ENCODE peak calls at places on chromosome 9, in six cellular contexts. D, K, I, G, S and Z are unnamed samples.

GRCh38 chr9:91555132-91555531 is 131.5 kb upstream of the NFIL3 start:
- DNase-seq in D (no peak), K (no peak), I (no peak), G (no peak), S (no peak), Z (no peak)

GRCh38 chr9:33136721-33137120 is 30.4 kb downstream of the B4GALT1 start:
- DNase-seq in D (no peak), K (no peak), I (no peak), G (no peak), S (no peak), Z (no peak)

GRCh38 chr9:125428060-125428481 is 166.4 kb downstream of the GAPVD1 start:
- DNase-seq in D (peak; percentile 61), K (peak; percentile 85), I (no peak), G (peak; percentile 84), S (no peak), Z (peak; percentile 51)

GRCh38 chr9:129237804-129238203 is 59.7 kb upstream of the IER5L start:
- DNase-seq in D (no peak), K (no peak), I (no peak), G (no peak), S (no peak), Z (no peak)

GRCh38 chr9:124632077-124632621 is 125.0 kb upstream of the NR5A1 start:
- DNase-seq in D (no peak), K (no peak), I (no peak), G (no peak), S (no peak), Z (no peak)

GRCh38 chr9:124296800-124297552 is 39.2 kb downstream of the NEK6 start:
- DNase-seq in D (no peak), K (no peak), I (no peak), G (no peak), S (no peak), Z (no peak)

GRCh38 chr9:33103381-33104110 is 27.1 kb upstream of the SMU1 start:
- DNase-seq in D (no peak), K (no peak), I (no peak), G (no peak), S (no peak), Z (no peak)

GRCh38 chr9:90946981-90947380 is 145.4 kb downstream of the SYK start:
- DNase-seq in D (no peak), K (no peak), I (no peak), G (no peak), S (no peak), Z (no peak)

DNA sequence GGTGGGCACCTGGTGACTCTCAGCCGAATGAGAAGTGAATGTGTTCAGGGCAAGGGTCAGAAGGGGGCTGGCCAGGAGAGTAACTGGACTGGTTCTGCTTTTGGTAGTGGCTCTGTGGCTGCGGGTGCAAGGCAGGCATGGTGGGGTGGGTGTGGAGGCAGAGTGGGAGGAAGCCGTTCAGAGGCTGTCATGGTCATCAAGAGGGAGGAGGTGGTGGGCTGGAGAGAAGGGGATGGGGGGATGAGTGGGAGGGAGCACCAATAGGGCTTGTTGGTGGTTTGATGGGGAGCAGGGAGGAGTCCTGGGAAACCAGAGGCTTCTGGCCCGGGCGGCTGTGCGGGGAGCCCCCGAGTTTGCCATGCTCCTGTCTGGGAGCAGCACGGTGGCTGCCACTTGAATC is 13.3 kb downstream of the FAM163B start:
- DNase-seq in D (no peak), K (no peak), I (no peak), G (no peak), S (no peak), Z (no peak)
- TF ChIP-seq POLR2A in D (no peak), K (no peak), I (no peak), G (no peak), S (no peak), Z (no peak)

GRCh38 chr9:134944916-134945315 is 27.2 kb upstream of the FCN1 start:
- DNase-seq in D (no peak), K (no peak), I (no peak), G (no peak), S (no peak), Z (no peak)
- TF ChIP-seq TAF1 in D (no peak), K (no peak), I (no peak), G (no peak), S (no peak), Z (no peak)

GRCh38 chr9:136667217-136667939 is 4.7 kb downstream of the EGFL7 start:
- DNase-seq in D (no peak), K (peak; percentile 34), I (no peak), G (no peak), S (no peak), Z (no peak)

GRCh38 chr9:136665111-136665703 is 2.5 kb downstream of the EGFL7 start:
- DNase-seq in D (peak; percentile 79), K (peak; percentile 76), I (no peak), G (no peak), S (no peak), Z (peak; percentile 65)

GRCh38 chr9:136666364-136667216 is 3.9 kb downstream of the EGFL7 start:
- DNase-seq in D (no peak), K (peak; percentile 51), I (no peak), G (no peak), S (no peak), Z (no peak)

GRCh38 chr9:136664799-136665082 is 2.0 kb downstream of the EGFL7 start:
- DNase-seq in D (no peak), K (no peak), I (no peak), G (no peak), S (no peak), Z (no peak)

GRCh38 chr9:136665704-136666363 is 3.1 kb downstream of the EGFL7 start:
- DNase-seq in D (no peak), K (peak; percentile 65), I (no peak), G (no peak), S (no peak), Z (no peak)
- TF ChIP-seq POLR2A in D (no peak), K (no peak), I (no peak), G (no peak), S (no peak), Z (no peak)

GRCh38 chr9:82101475-82101874 is 112.9 kb downstream of the SPATA31D1 start:
- DNase-seq in D (no peak), K (no peak), I (peak; percentile 2), G (no peak), S (no peak), Z (no peak)
- TF ChIP-seq TAF1 in D (no peak), K (no peak), I (no peak), G (no peak), S (no peak), Z (no peak)

GRCh38 chr9:137551656-137552534 is at the start of gene MRPL41:
- DNase-seq in D (peak; percentile 99), K (peak; percentile 95), I (peak; percentile 84), G (peak; percentile 93), S (peak; percentile 45), Z (peak; percentile 98)
- TF ChIP-seq POLR2A in D (peak; percentile 72), K (peak; percentile 81), I (peak; percentile 71), G (peak; percentile 67), S (peak; percentile 94), Z (peak; percentile 81)

DNA sequence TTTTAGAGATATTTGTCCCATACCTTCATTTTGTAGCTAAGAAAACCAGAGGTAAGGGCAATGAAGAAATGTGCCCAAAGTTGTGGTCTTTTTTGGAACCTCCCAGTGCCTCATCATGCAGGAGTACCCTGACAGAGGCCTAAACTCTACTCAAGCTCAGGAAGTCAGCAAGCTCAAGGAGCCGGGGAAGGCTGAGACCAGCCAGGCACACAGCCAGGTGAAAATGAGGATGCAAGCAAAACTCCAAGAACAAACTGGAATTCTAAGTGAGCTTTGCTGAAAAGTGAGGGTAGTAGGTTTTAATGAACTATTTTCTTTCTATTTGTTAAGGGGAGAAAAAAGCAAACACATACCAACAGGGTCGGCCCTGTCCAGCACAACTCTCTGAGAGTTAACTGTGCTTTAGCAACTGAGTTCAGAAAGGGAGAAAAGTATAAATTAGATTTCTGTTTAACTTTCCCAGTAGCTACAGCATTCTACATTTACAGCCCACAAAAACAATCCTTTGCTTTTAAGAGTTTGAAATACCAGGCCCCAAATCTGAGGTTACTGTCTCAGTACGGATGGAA is 146.4 kb downstream of the GNAQ start:
- DNase-seq in D (no peak), K (no peak), I (no peak), G (no peak), S (no peak), Z (no peak)
- TF ChIP-seq TAF1 in D (no peak), K (no peak), I (no peak), G (no peak), S (no peak), Z (no peak)

GRCh38 chr9:136838314-136839228 is 3.7 kb upstream of the AJM1 start:
- DNase-seq in D (no peak), K (no peak), I (no peak), G (no peak), S (no peak), Z (no peak)

GRCh38 chr9:136839229-136840139 is 2.8 kb upstream of the AJM1 start:
- DNase-seq in D (no peak), K (peak; percentile 35), I (no peak), G (no peak), S (no peak), Z (no peak)

GRCh38 chr9:136837146-136837855 is 5.0 kb upstream of the AJM1 start:
- DNase-seq in D (no peak), K (no peak), I (no peak), G (no peak), S (no peak), Z (no peak)

GRCh38 chr9:136840140-136840876 is 2.0 kb upstream of the AJM1 start:
- DNase-seq in D (no peak), K (peak; percentile 74), I (no peak), G (no peak), S (no peak), Z (no peak)

GRCh38 chr9:136840877-136841645 is 1.2 kb upstream of the AJM1 start:
- DNase-seq in D (no peak), K (peak; percentile 51), I (peak; percentile 73), G (peak; percentile 70), S (no peak), Z (no peak)
- TF ChIP-seq POLR2A in D (no peak), K (peak; percentile 77), I (no peak), G (no peak), S (peak; percentile 38), Z (no peak)